ENCODE peak calls at places on chromosome 22, in ten cellular contexts. O is mesendoderm; N is CD4-positive, alpha-beta memory T cell; B is bronchial epithelial cell; M is lower lobe of right lung; Z is CD8-positive, alpha-beta T cell; F is prostate gland; I is breast epithelium; T is tibial artery; A is HepG2. P is an unnamed sample. For H3K36me3, the result is how much of the 10 kb centered on the place peaks cover.

GRCh38 chr22:44495629-44496028 is 2.4 kb downstream of the RTL6 start:
- DNase-seq in O (no peak), N (no peak), B (no peak), M (no peak), Z (no peak), F (no peak), I (no peak), T (no peak), A (no peak), P (no peak)

GRCh38 chr22:36330655-36331305 is 57.0 kb downstream of the MYH9 start:
- DNase-seq in O (peak), N (no peak), B (no peak), M (no peak), Z (no peak), F (peak), I (no peak), T (peak), A (no peak), P (no peak)

GRCh38 chr22:29043906-29044575 is 17.6 kb downstream of the C22orf31 start:
- DNase-seq in O (no peak), N (no peak), B (peak), M (no peak), Z (no peak), F (no peak), I (no peak), T (no peak), A (no peak), P (no peak)

GRCh38 chr22:44449061-44449682 is 48.9 kb downstream of the RTL6 start:
- DNase-seq in O (peak), N (no peak), B (peak), M (no peak), Z (no peak), F (no peak), I (no peak), T (peak), A (no peak), P (no peak)

GRCh38 chr22:35376728-35377472 is 4.0 kb upstream of the HMOX1 start:
- DNase-seq in O (peak), N (peak), B (peak), M (peak), Z (no peak), F (peak), I (peak), T (peak), A (peak), P (peak)

GRCh38 chr22:36385491-36386350 is 2.0 kb downstream of the MYH9 start:
- DNase-seq in O (peak), N (peak), B (peak), M (peak), Z (peak), F (peak), I (peak), T (peak), A (peak), P (no peak)

GRCh38 chr22:20957691-20958440 is 9.2 kb upstream of the AIFM3 start:
- DNase-seq in O (peak), N (no peak), B (no peak), M (peak), Z (no peak), F (no peak), I (no peak), T (no peak), A (no peak), P (no peak)

GRCh38 chr22:36009085-36009484 is 19.5 kb downstream of the RBFOX2 start:
- DNase-seq in O (no peak), N (no peak), B (no peak), M (no peak), Z (no peak), F (no peak), I (no peak), T (no peak), A (no peak), P (no peak)

GRCh38 chr22:40703731-40704130 is 24.4 kb downstream of the MCHR1 start:
- DNase-seq in O (no peak), N (no peak), B (no peak), M (no peak), Z (no peak), F (no peak), I (no peak), T (no peak), A (no peak), P (no peak)

GRCh38 chr22:37636186-37636948 is 3.1 kb upstream of the SH3BP1 start:
- DNase-seq in O (peak), N (no peak), B (no peak), M (no peak), Z (no peak), F (no peak), I (no peak), T (no peak), A (no peak), P (no peak)

GRCh38 chr22:41052661-41053490 is 39.5 kb upstream of the EP300 start:
- DNase-seq in O (peak), N (no peak), B (peak), M (no peak), Z (no peak), F (no peak), I (no peak), T (no peak), A (peak), P (no peak)

GRCh38 chr22:37237371-37238268 is 6.4 kb downstream of the RAC2 start:
- DNase-seq in O (peak), N (no peak), B (no peak), M (peak), Z (peak), F (no peak), I (no peak), T (no peak), A (no peak), P (no peak)

GRCh38 chr22:19909350-19910179 is 32.0 kb upstream of the COMT start:
- DNase-seq in O (peak), N (peak), B (peak), M (peak), Z (peak), F (peak), I (peak), T (peak), A (peak), P (peak)

GRCh38 chr22:38696606-38697005 is 4.1 kb downstream of the JOSD1 start:
- DNase-seq in O (peak), N (no peak), B (peak), M (no peak), Z (peak), F (no peak), I (no peak), T (no peak), A (peak), P (no peak)
- H3K36me3 ChIP-seq in O (under half), N (under half), B (under half), M (under half), Z (under half), F (under half), I (under half), T (under half), A (under half), P (under half)

GRCh38 chr22:17734197-17734596 is 40.1 kb downstream of the BID start:
- DNase-seq in O (no peak), N (no peak), B (no peak), M (no peak), Z (no peak), F (no peak), I (no peak), T (peak), A (no peak), P (no peak)

GRCh38 chr22:17742528-17742902 is 31.8 kb downstream of the BID start:
- DNase-seq in O (peak), N (peak), B (peak), M (peak), Z (peak), F (peak), I (no peak), T (no peak), A (peak), P (peak)

GRCh38 chr22:17739196-17739975 is 34.9 kb downstream of the BID start:
- DNase-seq in O (no peak), N (no peak), B (no peak), M (no peak), Z (no peak), F (no peak), I (no peak), T (peak), A (no peak), P (no peak)

GRCh38 chr22:17741866-17742527 is 32.3 kb downstream of the BID start:
- DNase-seq in O (no peak), N (no peak), B (no peak), M (no peak), Z (no peak), F (no peak), I (no peak), T (no peak), A (no peak), P (no peak)

GRCh38 chr22:17738386-17739128 is 35.7 kb downstream of the BID start:
- DNase-seq in O (no peak), N (no peak), B (no peak), M (no peak), Z (no peak), F (no peak), I (no peak), T (no peak), A (no peak), P (no peak)
- H3K36me3 ChIP-seq in O (under half), N (under half), B (under half), M (half or more), Z (under half), F (under half), I (under half), T (under half), A (under half), P (under half)

DNA sequence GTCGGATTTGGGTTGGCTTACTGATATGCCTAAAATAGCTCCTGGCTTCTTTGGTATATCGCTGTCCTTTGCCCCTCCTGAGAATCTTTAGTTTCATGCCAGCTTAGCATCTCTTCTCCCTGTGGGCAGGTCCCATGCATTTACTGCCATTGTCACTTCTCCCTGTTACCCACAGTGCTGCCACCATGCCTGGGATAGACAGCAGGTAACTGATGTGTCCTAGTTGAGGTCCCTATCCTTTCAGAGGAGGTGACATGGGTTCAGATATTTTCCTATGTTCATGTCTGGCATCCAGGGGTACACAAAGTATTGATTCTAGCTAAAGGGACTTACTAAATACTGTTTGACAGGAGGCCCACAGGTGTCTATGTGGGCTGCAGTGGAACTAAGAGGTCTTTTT is 8.3 kb downstream of the TIMP3 start:
- DNase-seq in O (no peak), N (no peak), B (no peak), M (no peak), Z (no peak), F (no peak), I (no peak), T (peak), A (no peak), P (no peak)
- H3K36me3 ChIP-seq in O (under half), N (under half), B (under half), M (under half), Z (under half), F (under half), I (under half), T (under half), A (under half), P (under half)

GRCh38 chr22:17874231-17874630 is 100.0 kb upstream of the BID start:
- DNase-seq in O (no peak), N (no peak), B (no peak), M (no peak), Z (no peak), F (no peak), I (no peak), T (no peak), A (no peak), P (no peak)
- H3K36me3 ChIP-seq in O (under half), N (under half), B (under half), M (under half), Z (under half), F (under half), I (under half), T (half or more), A (under half), P (under half)

DNA sequence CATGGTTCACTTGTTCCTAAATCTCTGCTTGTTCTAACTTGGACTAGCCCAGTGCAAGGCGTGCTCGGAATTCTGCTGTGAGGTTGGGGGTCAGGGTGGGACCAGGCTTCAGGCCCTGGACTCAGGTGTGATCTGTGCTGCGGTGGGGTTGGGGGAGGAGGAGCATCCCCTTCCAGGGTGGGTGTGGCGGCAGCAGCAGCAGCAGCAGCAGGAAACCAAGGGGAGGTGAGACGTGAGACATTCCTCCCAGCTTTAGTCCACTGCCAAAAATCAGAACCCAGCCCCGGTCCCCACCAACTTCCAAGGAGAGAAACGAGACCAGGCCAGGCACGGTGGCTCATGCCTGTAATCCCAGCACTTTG is 31.8 kb downstream of the A4GALT start:
- DNase-seq in O (peak), N (no peak), B (peak), M (no peak), Z (no peak), F (no peak), I (no peak), T (peak), A (no peak), P (no peak)
- H3K36me3 ChIP-seq in O (under half), N (under half), B (under half), M (under half), Z (under half), F (under half), I (under half), T (under half), A (under half), P (under half)

GRCh38 chr22:46328797-46329196 is 6.7 kb upstream of the TRMU start:
- DNase-seq in O (no peak), N (no peak), B (no peak), M (peak), Z (no peak), F (no peak), I (no peak), T (no peak), A (no peak), P (no peak)

GRCh38 chr22:46328066-46328465 is 7.4 kb upstream of the TRMU start:
- DNase-seq in O (no peak), N (no peak), B (no peak), M (no peak), Z (no peak), F (no peak), I (no peak), T (no peak), A (no peak), P (no peak)

GRCh38 chr22:46330426-46330825 is 5.1 kb upstream of the TRMU start:
- DNase-seq in O (no peak), N (no peak), B (no peak), M (peak), Z (no peak), F (no peak), I (no peak), T (no peak), A (no peak), P (no peak)

GRCh38 chr22:46329616-46330015 is 5.9 kb upstream of the TRMU start:
- DNase-seq in O (no peak), N (no peak), B (no peak), M (peak), Z (no peak), F (no peak), I (no peak), T (no peak), A (no peak), P (no peak)

DNA sequence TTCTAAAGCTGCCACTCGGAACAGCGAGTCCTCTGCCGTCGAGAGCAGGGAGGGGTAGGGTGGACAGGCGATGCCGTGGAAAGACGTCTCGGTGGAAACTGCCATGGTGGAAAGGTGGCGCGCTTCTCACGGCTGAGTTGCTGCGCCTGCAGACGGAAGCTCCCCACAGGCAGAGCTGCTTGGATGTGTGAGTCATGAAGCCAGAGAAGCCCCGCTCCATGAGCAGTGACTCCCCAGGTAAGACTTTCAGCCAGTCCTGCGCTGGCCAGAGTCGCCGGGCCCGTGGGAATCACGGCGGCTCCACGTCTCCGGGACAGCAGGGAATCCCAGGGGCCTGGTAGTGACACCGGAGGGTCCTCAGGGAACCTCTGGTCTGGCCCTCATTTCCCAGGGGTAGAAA is 4.0 kb upstream of the TRMU start:
- DNase-seq in O (no peak), N (no peak), B (no peak), M (peak), Z (no peak), F (no peak), I (no peak), T (no peak), A (no peak), P (no peak)
- H3K36me3 ChIP-seq in O (under half), N (under half), B (under half), M (under half), Z (under half), F (under half), I (under half), T (under half), A (under half), P (under half)

DNA sequence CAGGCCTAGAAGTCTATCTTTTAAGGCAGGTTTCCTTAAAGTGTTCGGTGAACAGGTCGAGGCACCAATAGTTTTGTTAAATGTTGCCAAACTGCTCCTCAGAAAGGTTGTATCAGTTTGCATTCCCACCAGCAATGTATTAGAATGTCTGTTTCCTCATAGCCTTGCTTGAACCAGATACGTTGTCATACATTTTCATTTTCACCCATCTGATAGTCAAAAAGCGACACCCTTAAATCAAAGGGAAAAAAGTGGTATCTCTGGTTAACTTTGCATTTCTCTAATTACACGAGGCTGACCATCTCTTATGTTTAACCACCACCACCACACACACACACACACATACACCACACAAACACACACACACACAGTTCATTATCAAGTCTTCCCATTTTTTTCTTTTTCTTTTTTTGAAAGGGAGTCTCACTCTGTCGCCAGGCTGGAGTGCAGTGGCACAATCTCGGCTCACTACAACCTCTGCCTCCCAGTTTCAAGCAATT is 16.3 kb downstream of the PRR14L start:
- DNase-seq in O (no peak), N (no peak), B (no peak), M (no peak), Z (no peak), F (no peak), I (no peak), T (no peak), A (no peak), P (no peak)
- H3K36me3 ChIP-seq in O (under half), N (under half), B (under half), M (under half), Z (under half), F (under half), I (under half), T (under half), A (under half), P (under half)

DNA sequence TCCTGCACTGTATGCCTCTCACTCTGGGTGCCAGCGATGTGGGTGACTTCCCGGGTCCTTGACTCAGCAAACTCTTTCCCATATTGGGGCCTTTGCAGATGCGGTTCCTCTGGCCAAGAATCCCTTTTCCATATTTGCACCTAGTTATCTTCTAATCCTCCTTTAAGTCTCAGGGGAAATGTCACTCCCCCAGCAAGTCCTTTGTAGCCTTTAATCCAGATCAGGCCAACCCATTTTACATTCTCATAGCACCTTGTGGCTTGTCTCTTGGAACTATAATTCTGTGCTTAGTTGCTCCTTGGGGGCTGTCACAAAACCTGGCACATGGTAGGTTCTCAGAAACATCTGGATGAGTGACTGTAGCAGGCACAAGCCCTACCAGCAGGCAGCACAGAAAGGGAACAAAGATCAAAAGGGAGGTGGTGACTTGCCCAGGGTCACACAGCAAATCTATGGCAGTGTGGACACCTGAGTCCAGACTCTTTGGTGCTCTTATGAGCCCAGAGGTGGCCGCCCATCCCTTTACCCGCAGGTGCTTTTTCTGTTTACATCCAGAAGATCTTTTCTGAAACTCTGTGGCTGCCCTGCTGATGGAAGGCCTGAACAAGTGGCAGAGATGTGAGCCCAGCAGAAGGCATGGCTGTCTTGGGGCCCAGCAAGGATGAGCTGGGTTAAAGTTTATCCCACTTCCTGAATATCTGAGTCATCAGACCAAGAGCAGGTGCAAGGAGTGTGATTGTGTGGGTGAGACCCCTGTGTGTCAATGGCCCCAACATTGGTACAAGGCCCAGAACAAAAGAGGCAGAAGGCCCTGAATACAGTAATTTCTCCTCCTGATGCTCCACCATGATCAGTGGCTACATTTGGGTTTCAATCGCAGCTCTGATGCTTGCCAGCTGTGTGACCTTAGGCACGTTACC is 78.6 kb upstream of the GRK3 start:
- DNase-seq in O (no peak), N (no peak), B (no peak), M (no peak), Z (no peak), F (no peak), I (no peak), T (no peak), A (no peak), P (no peak)
- H3K36me3 ChIP-seq in O (under half), N (under half), B (under half), M (under half), Z (under half), F (under half), I (under half), T (under half), A (under half), P (under half)

DNA sequence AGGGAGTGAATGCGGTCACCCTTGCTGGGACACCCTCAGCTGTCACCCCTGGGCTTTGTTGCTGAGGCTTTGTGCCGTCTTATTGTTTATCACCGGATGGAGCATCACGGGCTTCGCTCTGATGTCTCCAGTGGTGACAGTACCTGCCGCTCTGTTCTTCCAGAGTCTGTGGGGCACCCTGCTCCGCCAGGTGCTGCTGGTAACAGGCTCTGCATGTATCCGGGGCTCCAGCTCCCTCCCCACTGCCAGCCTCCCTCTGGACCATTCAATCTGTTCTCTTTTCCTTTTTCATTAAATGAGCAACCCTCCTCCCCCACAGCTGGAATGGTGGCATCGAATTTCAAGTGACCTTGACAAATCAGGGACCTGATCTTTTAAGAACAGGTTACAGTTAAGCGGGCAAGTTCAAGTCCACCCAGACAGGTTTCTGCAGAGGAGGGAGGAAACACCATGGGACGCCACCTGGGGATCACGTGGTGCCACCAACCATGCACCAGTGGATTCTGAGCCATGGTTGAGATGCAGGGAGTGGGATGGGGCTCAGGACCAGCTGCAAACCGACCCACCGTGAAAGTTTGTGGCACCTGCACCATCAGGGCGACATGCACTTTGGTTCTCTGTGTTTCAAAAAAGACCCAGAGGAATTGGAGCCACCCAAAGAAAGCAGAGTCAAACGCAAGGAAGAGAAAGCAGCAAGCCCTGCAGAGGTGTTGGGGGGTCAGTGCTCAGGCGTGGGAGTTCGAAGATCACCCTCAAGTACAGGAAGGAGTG is 89.3 kb downstream of the BCR start:
- DNase-seq in O (peak), N (no peak), B (no peak), M (no peak), Z (no peak), F (no peak), I (no peak), T (no peak), A (no peak), P (no peak)
- H3K36me3 ChIP-seq in O (under half), N (under half), B (under half), M (half or more), Z (under half), F (under half), I (under half), T (half or more), A (under half), P (under half)